ENCODE peak calls at places on chromosomes 12 and 14, in four cellular contexts. M is kidney, G is Peyer's patch, S is left ventricle myocardium inferior. U is an unnamed sample.

GRCh38 chr12:120066341-120066740 is 50.2 kb downstream of the RAB35 start:
- DNase-seq in S (no peak), G (no peak), M (no peak), U (no peak)

GRCh38 chr12:1933342-1933992 is 15.0 kb upstream of the CACNA2D4 start:
- DNase-seq in M (no peak), G (no peak), S (no peak), U (no peak)

GRCh38 chr12:124727244-124727673 is 136.4 kb downstream of the SCARB1 start:
- DNase-seq in M (peak; percentile 92), S (peak; percentile 72), G (peak; percentile 78), U (peak; percentile 93)

GRCh38 chr12:89980236-89980635 is 271.6 kb upstream of the ATP2B1 start:
- DNase-seq in G (no peak), S (no peak), M (peak; percentile 68), U (peak; percentile 50)

GRCh38 chr12:130572553-130572952 is 143.5 kb downstream of the RIMBP2 start:
- DNase-seq in S (no peak), G (no peak), M (no peak), U (no peak)

GRCh38 chr14:101470266-101470665 is 91.0 kb upstream of the DIO3 start:
- DNase-seq in M (no peak), G (no peak), S (no peak), U (no peak)

GRCh38 chr12:82880442-82880901 is 193.8 kb downstream of the TMTC2 start:
- DNase-seq in S (no peak), G (no peak), M (no peak), U (no peak)

GRCh38 chr12:124752437-124753229 is 111.0 kb downstream of the SCARB1 start:
- DNase-seq in G (no peak), S (no peak), M (no peak), U (no peak)

GRCh38 chr14:68800361-68800760 is 7.5 kb upstream of the ZFP36L1 start:
- DNase-seq in G (peak; percentile 23), S (no peak), M (no peak), U (no peak)

GRCh38 chr14:105485720-105486332 is 860 bp upstream of the CRIP1 start:
- DNase-seq in M (no peak), S (peak; percentile 46), G (peak; percentile 73), U (no peak)

GRCh38 chr12:2165021-2165420 is 112.2 kb downstream of the CACNA1C start:
- DNase-seq in S (no peak), M (no peak), G (no peak), U (no peak)

GRCh38 chr12:118641249-118641648 is 264.9 kb downstream of the SUDS3 start:
- DNase-seq in M (no peak), S (no peak), G (no peak), U (no peak)

GRCh38 chr12:12774791-12775190 is 10.7 kb upstream of the APOLD1 start:
- DNase-seq in S (no peak), M (no peak), G (no peak), U (no peak)

GRCh38 chr14:56004807-56005579 is 113.2 kb upstream of the PELI2 start:
- DNase-seq in G (peak; percentile 82), M (no peak), S (no peak), U (peak; percentile 44)

GRCh38 chr14:64800000-64800399 is 79.7 kb downstream of the SPTB start:
- DNase-seq in G (no peak), M (peak; percentile 55), S (peak; percentile 39), U (no peak)

GRCh38 chr12:34292736-34293625 is 270.7 kb downstream of the ALG10 start:
- DNase-seq in M (peak; percentile 46), G (peak; percentile 24), S (peak; percentile 5), U (peak; percentile 21)

GRCh38 chr12:122834229-122834920 is 882 bp upstream of the HIP1R start:
- DNase-seq in M (peak; percentile 82), S (no peak), G (peak; percentile 82), U (peak; percentile 82)

GRCh38 chr12:102883204-102883799 is 33.7 kb downstream of the PAH start:
- DNase-seq in G (peak; percentile 74), S (peak; percentile 24), M (no peak), U (no peak)

GRCh38 chr12:96238336-96239031 is 44.3 kb downstream of the ELK3 start:
- DNase-seq in G (no peak), M (no peak), S (peak; percentile 28), U (no peak)

DNA sequence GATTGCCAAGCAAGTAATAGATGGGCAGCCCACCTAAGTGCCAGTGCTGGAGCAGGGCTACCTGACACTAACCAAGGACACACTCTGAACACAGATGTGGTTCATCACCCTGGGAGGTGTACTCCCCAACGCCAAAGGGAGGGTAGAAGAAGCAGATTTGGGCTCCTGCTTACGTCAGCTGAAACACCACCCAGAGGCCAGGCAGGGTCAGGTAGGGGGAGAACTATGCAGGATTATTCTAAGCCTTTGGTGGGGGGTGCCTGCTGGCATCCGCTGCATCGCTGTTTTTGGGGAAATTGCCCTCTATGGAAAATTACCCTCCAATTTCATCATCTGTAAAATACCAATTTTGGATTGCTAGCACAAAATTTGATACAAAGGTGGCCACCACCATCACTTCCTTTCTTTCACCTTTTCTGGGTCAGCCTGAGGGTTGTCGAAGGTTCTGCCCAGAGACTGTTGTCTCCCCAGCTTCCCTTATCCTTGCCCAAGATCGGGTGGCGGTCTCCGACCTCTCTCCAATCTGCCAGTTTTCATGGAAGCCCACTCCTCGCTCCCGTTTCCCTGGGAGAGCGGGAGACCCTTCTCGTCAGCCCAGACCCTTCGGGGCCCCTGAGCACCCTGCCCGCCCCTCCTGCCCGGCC is 535 bp downstream of the BIN2 start:
- DNase-seq in M (no peak), S (no peak), G (peak; percentile 83), U (no peak)
- H3K27ac ChIP-seq in M (no peak overlapping the region), S (peak overlapping the region; percentile 17), G (peak overlapping the region; percentile 82), U (no peak overlapping the region)

DNA sequence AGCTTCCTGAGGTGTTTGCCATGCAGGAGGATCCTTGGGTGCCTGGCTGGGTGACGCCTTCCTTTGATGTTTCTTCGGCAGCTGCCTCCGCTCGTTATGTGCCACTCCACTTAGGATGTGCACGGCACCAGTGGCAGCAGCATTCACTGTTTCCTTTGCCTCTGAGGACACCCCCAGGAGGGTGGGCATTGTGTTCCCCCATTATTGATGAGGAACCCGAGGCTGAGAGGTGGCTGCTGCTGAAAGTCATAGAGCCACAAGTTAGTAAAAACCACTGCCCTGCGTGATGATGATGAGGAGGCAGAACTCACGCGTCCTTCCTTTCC is 41.2 kb downstream of the EP400 start:
- DNase-seq in M (no peak), G (peak; percentile 22), S (no peak), U (peak; percentile 67)
- H3K4me1 ChIP-seq in M (no peaks in the 10 kb centered on the region), G (no peaks in the 10 kb centered on the region), S (peaks cover 6% of the 10 kb centered on the region), U (no peaks in the 10 kb centered on the region)

GRCh38 chr14:100065161-100065871 is at the start of gene EVL:
- DNase-seq in M (peak; percentile 79), S (peak; percentile 35), G (peak; percentile 93), U (peak; percentile 72)
- H3K4me3 ChIP-seq in M (no peak within 1 kb of the TSS), S (peak within 1 kb of the TSS; percentile 17), G (peak within 1 kb of the TSS; percentile 51), U (no peak within 1 kb of the TSS)

DNA sequence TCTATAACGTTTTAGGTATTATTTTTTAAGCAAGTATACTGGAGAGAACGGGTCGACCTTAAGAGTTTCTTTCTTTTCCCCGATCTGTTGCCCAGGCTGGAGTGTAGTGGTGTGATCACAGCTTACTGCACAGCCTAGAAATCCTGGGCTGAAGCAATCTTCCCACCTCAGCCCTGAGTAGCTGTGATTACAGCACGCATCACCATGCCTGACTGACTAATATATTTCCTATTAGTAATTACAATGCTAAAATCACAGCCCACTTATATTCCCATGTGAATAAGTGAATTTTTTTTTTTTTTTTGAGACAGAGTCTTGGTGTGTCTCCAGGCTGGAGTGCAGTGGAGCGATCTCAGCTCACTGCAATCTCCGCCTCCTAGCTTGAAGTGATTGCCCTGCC is 50.4 kb downstream of the DICER1 start:
- DNase-seq in S (no peak), M (no peak), G (no peak), U (no peak)
- H3K27ac ChIP-seq in S (no peak overlapping the region), M (no peak overlapping the region), G (no peak overlapping the region), U (no peak overlapping the region)

GRCh38 chr12:47268501-47269459 is 189.0 kb upstream of the AMIGO2 start:
- DNase-seq in M (no peak), S (no peak), G (peak; percentile 52), U (no peak)
- H3K4me1 ChIP-seq in M (no peaks in the 10 kb centered on the region), S (no peaks in the 10 kb centered on the region), G (no peaks in the 10 kb centered on the region), U (no peaks in the 10 kb centered on the region)

DNA sequence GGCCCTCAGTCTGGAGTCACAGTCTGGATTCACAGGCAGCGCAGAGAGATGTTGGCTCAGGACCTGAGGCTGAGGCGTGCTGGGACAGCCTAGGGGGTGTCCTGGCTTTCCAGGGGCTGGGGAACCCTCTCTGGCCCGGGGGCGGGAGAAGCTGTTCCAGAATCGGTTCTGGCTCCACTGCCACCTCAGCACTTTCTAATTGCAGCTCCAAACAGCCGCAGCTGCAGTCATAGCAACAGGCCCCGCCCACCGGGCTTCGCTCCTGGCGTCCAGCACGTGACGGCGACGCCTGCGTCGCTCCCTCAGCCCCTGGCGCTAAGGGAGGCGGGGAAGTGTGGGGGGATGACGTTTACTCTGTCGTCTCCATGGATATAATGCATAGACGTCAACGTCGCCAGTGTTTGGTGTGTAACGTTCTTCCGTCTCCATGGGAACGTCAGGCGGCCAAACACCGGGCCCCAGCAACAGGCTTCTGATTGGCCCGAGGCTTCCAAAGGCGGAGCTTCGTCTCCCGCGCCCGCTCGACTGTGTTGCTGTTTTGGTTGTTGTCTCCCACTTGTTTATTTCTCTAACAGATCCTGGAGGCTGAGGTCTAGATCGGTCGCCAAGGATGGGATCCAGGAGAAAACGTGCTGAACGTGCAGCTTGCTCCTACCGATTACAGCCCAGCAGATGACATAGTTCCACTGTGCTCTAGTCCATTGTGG is 19.7 kb upstream of the FOS start:
- DNase-seq in M (peak; percentile 100), S (peak; percentile 99), G (peak; percentile 100), U (peak; percentile 100)
- H3K4me3 ChIP-seq in M (peak overlapping the region; percentile 76), S (peak overlapping the region; percentile 64), G (peak overlapping the region; percentile 43), U (peak overlapping the region; percentile 15)

GRCh38 chr14:22982477-22983245 is at the start of gene AJUBA:
- DNase-seq in M (peak; percentile 93), S (peak; percentile 93), G (peak; percentile 88), U (peak; percentile 97)
- H3K27ac ChIP-seq in M (peak within 1 kb of the TSS; percentile 91), S (peak within 1 kb of the TSS; percentile 90), G (peak within 1 kb of the TSS; percentile 32), U (peak within 1 kb of the TSS; percentile 77)

DNA sequence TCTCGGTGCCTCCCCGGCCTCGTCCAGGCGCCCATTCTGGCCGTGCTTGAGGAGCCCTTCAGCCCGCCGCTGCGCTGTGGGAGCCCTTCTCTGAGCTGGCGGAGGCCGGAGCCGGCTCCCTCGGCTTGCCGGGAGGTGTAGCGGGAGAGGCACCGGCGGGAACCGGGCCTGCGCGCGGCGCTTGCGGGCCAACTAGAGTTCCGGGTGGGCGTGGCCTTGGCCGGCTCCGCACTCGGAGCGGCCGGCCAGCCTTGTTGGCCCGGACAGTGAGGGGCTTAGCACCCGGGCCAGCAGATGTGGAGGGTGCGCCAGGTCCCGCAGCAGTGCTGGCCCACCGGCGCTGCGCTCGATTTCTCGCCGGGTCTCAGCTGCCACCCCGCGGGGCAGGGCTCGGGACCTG is 168.7 kb upstream of the RPL10L start:
- DNase-seq in M (peak; percentile 58), S (no peak), G (no peak), U (peak; percentile 64)
- H3K4me1 ChIP-seq in M (no peaks in the 10 kb centered on the region), S (no peaks in the 10 kb centered on the region), G (no peaks in the 10 kb centered on the region), U (no peaks in the 10 kb centered on the region)